ENCODE peak calls at places on chromosomes 16 and 17, in four cellular contexts. One of them, this sample, is unnamed.

GRCh38 chr16:75931970-75932369 is 205.7 kb upstream of the CPHXL start:
- DNase-seq in activated CD8-positive, alpha-beta memory T cell treated with anti-CD3 and anti-CD28 coated beads, Interleukin-2, amount 50 U/mL, for 48 hours: no peak
- DNase-seq in ELF-1: no peak
- DNase-seq in left cardiac atrium: no peak
- DNase-seq in this sample: no peak

GRCh38 chr17:27257031-27257357 is 36.9 kb upstream of the WSB1 start:
- DNase-seq in activated CD8-positive, alpha-beta memory T cell treated with anti-CD3 and anti-CD28 coated beads, Interleukin-2, amount 50 U/mL, for 48 hours: no peak
- DNase-seq in ELF-1: no peak
- DNase-seq in left cardiac atrium: no peak
- DNase-seq in this sample: no peak

GRCh38 chr16:56812884-56813283 is 52.1 kb upstream of the SLC12A3 start:
- DNase-seq in activated CD8-positive, alpha-beta memory T cell treated with anti-CD3 and anti-CD28 coated beads, Interleukin-2, amount 50 U/mL, for 48 hours: no peak
- DNase-seq in ELF-1: no peak
- DNase-seq in left cardiac atrium: no peak
- DNase-seq in this sample: no peak

GRCh38 chr16:2337431-2338296 is 2.9 kb downstream of the ABCA3 start:
- DNase-seq in activated CD8-positive, alpha-beta memory T cell treated with anti-CD3 and anti-CD28 coated beads, Interleukin-2, amount 50 U/mL, for 48 hours: no peak
- DNase-seq in ELF-1: no peak
- DNase-seq in left cardiac atrium: no peak
- DNase-seq in this sample: no peak

GRCh38 chr16:48810436-48810802 is 200.4 kb upstream of the N4BP1 start:
- DNase-seq in activated CD8-positive, alpha-beta memory T cell treated with anti-CD3 and anti-CD28 coated beads, Interleukin-2, amount 50 U/mL, for 48 hours: no peak
- DNase-seq in ELF-1: no peak
- DNase-seq in left cardiac atrium: no peak
- DNase-seq in this sample: no peak

GRCh38 chr16:69793521-69793920 is 31.4 kb downstream of the WWP2 start:
- DNase-seq in activated CD8-positive, alpha-beta memory T cell treated with anti-CD3 and anti-CD28 coated beads, Interleukin-2, amount 50 U/mL, for 48 hours: no peak
- DNase-seq in ELF-1: no peak
- DNase-seq in left cardiac atrium: no peak
- DNase-seq in this sample: no peak

GRCh38 chr17:60421273-60422161 is 772 bp upstream of the CHCT1 start:
- DNase-seq in activated CD8-positive, alpha-beta memory T cell treated with anti-CD3 and anti-CD28 coated beads, Interleukin-2, amount 50 U/mL, for 48 hours: peak; percentile 89
- DNase-seq in ELF-1: peak; percentile 86
- DNase-seq in left cardiac atrium: peak; percentile 74
- DNase-seq in this sample: peak; percentile 76

GRCh38 chr16:56848056-56848936 is 16.7 kb upstream of the SLC12A3 start:
- DNase-seq in activated CD8-positive, alpha-beta memory T cell treated with anti-CD3 and anti-CD28 coated beads, Interleukin-2, amount 50 U/mL, for 48 hours: no peak
- DNase-seq in ELF-1: no peak
- DNase-seq in left cardiac atrium: peak; percentile 54
- DNase-seq in this sample: no peak

GRCh38 chr16:15708096-15708495 is 58.1 kb downstream of the NDE1 start:
- DNase-seq in activated CD8-positive, alpha-beta memory T cell treated with anti-CD3 and anti-CD28 coated beads, Interleukin-2, amount 50 U/mL, for 48 hours: no peak
- DNase-seq in ELF-1: no peak
- DNase-seq in left cardiac atrium: no peak
- DNase-seq in this sample: peak; percentile 10